ENCODE peak calls at places on chromosomes 3 and 15, in nine cellular contexts. W, Q, Z, I, H, G, S, N and X are unnamed samples.

GRCh38 chr3:23396746-23397145 is 193.6 kb downstream of the UBE2E2 start:
- DNase-seq in W (no peak), Q (no peak), Z (peak), I (no peak), H (no peak), G (no peak), S (no peak), N (no peak), X (no peak)

GRCh38 chr3:179898024-179898423 is 138.7 kb downstream of the PEX5L start:
- DNase-seq in W (no peak), Q (no peak), Z (peak), I (peak), H (peak), G (peak), S (no peak), N (no peak), X (no peak)

GRCh38 chr3:11591401-11592266 is 52.1 kb downstream of the VGLL4 start:
- DNase-seq in W (no peak), Q (no peak), Z (peak), I (no peak), H (no peak), G (no peak), S (no peak), N (peak), X (no peak)

GRCh38 chr3:12742330-12743107 is 16.5 kb downstream of the TMEM40 start:
- DNase-seq in W (no peak), Q (no peak), Z (no peak), I (no peak), H (no peak), G (no peak), S (no peak), N (no peak), X (no peak)

GRCh38 chr3:25687742-25688141 is 23.0 kb upstream of the TOP2B start:
- DNase-seq in W (no peak), Q (no peak), Z (no peak), I (no peak), H (no peak), G (no peak), S (no peak), N (no peak), X (no peak)

GRCh38 chr3:45145223-45145622 is 955 bp downstream of the CDCP1 start:
- DNase-seq in W (no peak), Q (no peak), Z (no peak), I (no peak), H (peak), G (no peak), S (no peak), N (no peak), X (no peak)

GRCh38 chr3:114205541-114205940 is 26.7 kb upstream of the DRD3 start:
- DNase-seq in W (no peak), Q (no peak), Z (no peak), I (no peak), H (no peak), G (no peak), S (no peak), N (no peak), X (no peak)

GRCh38 chr15:40769310-40770146 is at the start of gene C15orf62:
- DNase-seq in W (no peak), Q (no peak), Z (no peak), I (peak), H (peak), G (peak), S (no peak), N (no peak), X (peak)

GRCh38 chr3:168459229-168459784 is 363.6 kb upstream of the GOLIM4 start:
- DNase-seq in W (no peak), Q (no peak), Z (no peak), I (no peak), H (no peak), G (no peak), S (no peak), N (no peak), X (no peak)

GRCh38 chr3:125512135-125512920 is 7.7 kb downstream of the SNX4 start:
- DNase-seq in W (no peak), Q (peak), Z (peak), I (no peak), H (peak), G (peak), S (no peak), N (no peak), X (no peak)

GRCh38 chr3:125960456-125961288 is 8.3 kb upstream of the ROPN1B start:
- DNase-seq in W (no peak), Q (no peak), Z (no peak), I (no peak), H (no peak), G (no peak), S (no peak), N (no peak), X (no peak)

GRCh38 chr15:77440378-77440999 is 19.8 kb downstream of the HMG20A start:
- DNase-seq in W (no peak), Q (no peak), Z (peak), I (no peak), H (no peak), G (no peak), S (no peak), N (no peak), X (no peak)